ENCODE peak calls at places on chromosomes 13 and 19, in seven cellular contexts. T is activated naive CD4-positive, alpha-beta T cell; I is amniotic stem cell; P is lung microvascular endothelial cell; K is amniotic epithelial cell; F is tibial nerve; S is glutamatergic neuron. E is an unnamed sample.

GRCh38 chr13:18212873-18213272 is 968.8 kb downstream of the TUBA3C start:
- DNase-seq in T (no peak), I (no peak), P (no peak), K (peak), F (peak), S (no peak), E (peak)

GRCh38 chr19:4955274-4955673 is 13.6 kb upstream of the KDM4B start:
- DNase-seq in T (no peak), I (no peak), P (no peak), K (no peak), F (no peak), S (no peak), E (no peak)

GRCh38 chr13:79196366-79196765 is 209.7 kb downstream of the RBM26 start:
- DNase-seq in T (no peak), I (no peak), P (no peak), K (no peak), F (no peak), S (no peak), E (no peak)

GRCh38 chr19:14089662-14090508 is 666 bp downstream of the SAMD1 start:
- DNase-seq in T (peak), I (no peak), P (peak), K (peak), F (no peak), S (peak), E (peak)

GRCh38 chr19:10338940-10339339 is 484 bp downstream of the ICAM3 start:
- DNase-seq in T (no peak), I (no peak), P (no peak), K (no peak), F (no peak), S (no peak), E (no peak)

GRCh38 chr19:7292950-7293794 is 1.0 kb downstream of the INSR start:
- DNase-seq in T (no peak), I (no peak), P (peak), K (no peak), F (no peak), S (peak), E (no peak)

GRCh38 chr19:46537136-46538097 is 41.8 kb upstream of the PNMA8B start:
- DNase-seq in T (peak), I (no peak), P (peak), K (peak), F (peak), S (peak), E (peak)

GRCh38 chr13:81639984-81640582 is 1299.2 kb upstream of the SPRY2 start:
- DNase-seq in T (no peak), I (no peak), P (no peak), K (no peak), F (no peak), S (peak), E (no peak)

GRCh38 chr19:3296034-3296433 is 70.3 kb upstream of the NFIC start:
- DNase-seq in T (no peak), I (no peak), P (no peak), K (no peak), F (no peak), S (no peak), E (no peak)

GRCh38 chr13:70755411-70755810 is 647.2 kb upstream of the KLHL1 start:
- DNase-seq in T (no peak), I (no peak), P (no peak), K (no peak), F (no peak), S (no peak), E (no peak)

GRCh38 chr19:49838816-49839588 is 12.0 kb upstream of the PTOV1 start:
- DNase-seq in T (no peak), I (no peak), P (no peak), K (no peak), F (no peak), S (no peak), E (peak)

GRCh38 chr19:48415395-48415794 is 21.9 kb downstream of the GRIN2D start:
- DNase-seq in T (peak), I (no peak), P (peak), K (peak), F (peak), S (peak), E (peak)

GRCh38 chr13:50592412-50593145 is 250.9 kb downstream of the DLEU7 start:
- DNase-seq in T (no peak), I (peak), P (peak), K (peak), F (no peak), S (no peak), E (peak)

GRCh38 chr13:111908981-111909380 is 158.0 kb upstream of the SOX1 start:
- DNase-seq in T (no peak), I (no peak), P (no peak), K (no peak), F (no peak), S (no peak), E (peak)

GRCh38 chr19:10503002-10503789 is at the start of gene KEAP1:
- DNase-seq in T (no peak), I (no peak), P (peak), K (peak), F (no peak), S (peak), E (peak)

GRCh38 chr19:10086904-10087256 is 763 bp downstream of the SHFL start:
- DNase-seq in T (no peak), I (no peak), P (no peak), K (no peak), F (no peak), S (no peak), E (no peak)

GRCh38 chr13:110214637-110215036 is 92.3 kb downstream of the COL4A1 start:
- DNase-seq in T (no peak), I (no peak), P (no peak), K (peak), F (no peak), S (no peak), E (no peak)

GRCh38 chr13:98214008-98214643 is 37.1 kb upstream of the RNF113B start:
- DNase-seq in T (no peak), I (no peak), P (peak), K (peak), F (no peak), S (peak), E (no peak)